ENCODE peak calls at places on chromosome 13, in ten cellular contexts. M is T-helper 2 cell, D is amniotic stem cell, G is stomach, F is memory B cell, A is AG09309, P is AG08396, Z is Daoy, S is endothelial cell, O is amygdala. E is an unnamed sample.

GRCh38 chr13:74868044-74868443 is 613.9 kb downstream of the TBC1D4 start:
- DNase-seq in P (no peak), A (no peak), Z (no peak), G (no peak), D (no peak), F (no peak), S (no peak), O (no peak), M (no peak), E (no peak)

GRCh38 chr13:44879452-44880058 is 109.7 kb downstream of the NUFIP1 start:
- DNase-seq in F (no peak), A (no peak), O (no peak), P (peak; percentile 28), Z (peak; percentile 39), D (peak; percentile 1), G (no peak), S (no peak), M (no peak), E (no peak)

GRCh38 chr13:75831389-75831788 is 195.3 kb downstream of the LMO7 start:
- DNase-seq in M (no peak), D (no peak), P (no peak), S (no peak), Z (no peak), A (no peak), F (no peak), O (no peak), G (no peak), E (no peak)

GRCh38 chr13:79307433-79307861 is 98.6 kb downstream of the RBM26 start:
- DNase-seq in D (no peak), S (no peak), G (no peak), Z (no peak), P (no peak), M (no peak), A (no peak), F (no peak), O (no peak), E (no peak)

GRCh38 chr13:20796791-20797513 is 23.2 kb upstream of the EEF1AKMT1 start:
- DNase-seq in S (no peak), M (no peak), O (no peak), G (no peak), D (no peak), A (no peak), P (no peak), F (no peak), Z (no peak), E (no peak)

GRCh38 chr13:46665630-46666482 is 112.9 kb downstream of the LRCH1 start:
- DNase-seq in O (no peak), G (no peak), Z (no peak), F (no peak), D (no peak), A (no peak), S (no peak), P (no peak), M (no peak), E (no peak)

GRCh38 chr13:44648392-44649117 is 72.4 kb upstream of the TSC22D1 start:
- DNase-seq in O (no peak), D (no peak), S (no peak), A (no peak), G (no peak), M (no peak), Z (no peak), F (no peak), P (no peak), E (no peak)

GRCh38 chr13:35712907-35713685 is 236.6 kb upstream of the MAB21L1 start:
- DNase-seq in F (no peak), A (peak; percentile 70), G (no peak), S (no peak), M (no peak), Z (no peak), D (peak; percentile 81), O (no peak), P (no peak), E (peak; percentile 97)

GRCh38 chr13:44236370-44236769 is 137.3 kb upstream of the SERP2 start:
- DNase-seq in G (no peak), A (no peak), M (no peak), Z (no peak), O (no peak), D (no peak), P (no peak), S (no peak), F (no peak), E (no peak)

GRCh38 chr13:111590796-111591195 is 270.4 kb downstream of the TEX29 start:
- DNase-seq in G (peak; percentile 20), F (no peak), Z (no peak), A (no peak), D (no peak), O (no peak), P (no peak), S (no peak), M (no peak), E (no peak)

GRCh38 chr13:44843403-44843802 is 145.9 kb downstream of the NUFIP1 start:
- DNase-seq in A (peak; percentile 42), G (no peak), M (no peak), Z (peak; percentile 19), F (no peak), P (no peak), S (no peak), O (no peak), D (no peak), E (no peak)

GRCh38 chr13:80296638-80297037 is 44.3 kb downstream of the SPRY2 start:
- DNase-seq in F (no peak), S (no peak), A (no peak), Z (no peak), D (no peak), P (no peak), O (no peak), G (no peak), M (no peak), E (no peak)

GRCh38 chr13:101512650-101513049 is 60.2 kb downstream of the ITGBL1 start:
- DNase-seq in D (no peak), S (no peak), Z (peak; percentile 10), M (no peak), G (no peak), F (no peak), A (no peak), P (no peak), O (no peak), E (no peak)

GRCh38 chr13:30325668-30326067 is 18.3 kb upstream of the KATNAL1 start:
- DNase-seq in O (no peak), P (no peak), Z (no peak), S (no peak), D (no peak), M (no peak), A (no peak), F (no peak), G (no peak), E (no peak)

GRCh38 chr13:113179374-113180230 is 21.2 kb downstream of the PROZ start:
- DNase-seq in F (no peak), D (no peak), P (no peak), A (no peak), G (no peak), O (no peak), M (no peak), S (no peak), Z (no peak), E (no peak)

GRCh38 chr13:27349458-27349857 is 75.0 kb upstream of the GTF3A start:
- DNase-seq in O (no peak), P (no peak), F (no peak), M (no peak), G (no peak), Z (peak; percentile 16), D (no peak), A (no peak), S (no peak), E (no peak)

GRCh38 chr13:26721251-26721939 is 39.2 kb downstream of the GPR12 start:
- DNase-seq in D (no peak), F (no peak), Z (peak; percentile 58), P (no peak), O (no peak), S (no peak), G (peak; percentile 30), A (no peak), M (no peak), E (no peak)

GRCh38 chr13:29474991-29475390 is 120.5 kb downstream of the SLC7A1 start:
- DNase-seq in S (no peak), O (no peak), A (peak; percentile 31), P (no peak), M (no peak), F (no peak), D (peak; percentile 9), Z (peak; percentile 46), G (no peak), E (peak; percentile 74)

GRCh38 chr13:43261018-43261417 is 237.6 kb downstream of the DNAJC15 start:
- DNase-seq in P (peak; percentile 42), O (no peak), F (no peak), Z (peak; percentile 12), M (no peak), A (peak; percentile 41), G (no peak), S (no peak), D (peak; percentile 11), E (no peak)

GRCh38 chr13:73708393-73708985 is 425.7 kb downstream of the KLF12 start:
- DNase-seq in A (peak; percentile 20), O (no peak), P (peak; percentile 43), F (no peak), M (peak; percentile 36), G (peak; percentile 45), S (peak; percentile 51), Z (peak; percentile 41), D (peak; percentile 13), E (peak; percentile 25)

GRCh38 chr13:112119192-112120030 is 52.5 kb downstream of the SOX1 start:
- DNase-seq in D (no peak), A (no peak), O (no peak), S (no peak), G (peak; percentile 18), F (no peak), Z (no peak), P (no peak), M (no peak), E (no peak)

GRCh38 chr13:55553736-55554135 is 1587.0 kb upstream of the PRR20A start:
- DNase-seq in P (no peak), D (no peak), F (no peak), A (no peak), O (no peak), Z (no peak), S (no peak), M (no peak), G (no peak), E (no peak)

GRCh38 chr13:76292031-76292430 is 594.2 kb downstream of the KCTD12 start:
- DNase-seq in F (no peak), G (no peak), O (no peak), P (no peak), S (no peak), A (no peak), Z (no peak), M (no peak), D (no peak), E (no peak)

GRCh38 chr13:37617162-37617561 is 18.6 kb upstream of the POSTN start:
- DNase-seq in A (peak; percentile 79), P (peak; percentile 25), D (peak; percentile 16), G (no peak), Z (no peak), M (no peak), F (no peak), O (no peak), S (no peak), E (peak; percentile 33)

GRCh38 chr13:86445584-86446140 is 646.4 kb upstream of the SLITRK6 start:
- DNase-seq in G (no peak), F (no peak), D (no peak), M (no peak), A (no peak), Z (no peak), S (no peak), O (no peak), P (no peak), E (no peak)

GRCh38 chr13:20460744-20461143 is 64.9 kb downstream of the CRYL1 start:
- DNase-seq in F (no peak), Z (no peak), P (no peak), D (no peak), M (no peak), G (no peak), S (no peak), A (no peak), O (no peak), E (no peak)

GRCh38 chr13:99959538-99960230 is 11.9 kb downstream of the ZIC5 start:
- DNase-seq in A (no peak), M (no peak), P (no peak), G (peak; percentile 24), S (peak; percentile 37), Z (peak; percentile 35), O (peak; percentile 57), D (no peak), F (peak; percentile 23), E (no peak)

GRCh38 chr13:25213716-25214115 is 41.6 kb upstream of the AMER2 start:
- DNase-seq in F (no peak), M (no peak), D (no peak), G (no peak), O (no peak), S (no peak), Z (no peak), A (no peak), P (peak; percentile 28), E (peak; percentile 4)

E was measured in HFF-Myc.